ENCODE peak calls at places on chromosome 1, in seven cellular contexts. One of them, this sample, is unnamed.
A peak's percentile ranks its signal among the peaks of the same experiment; 100 is the strongest.

GRCh38 chr1:66237722-66238479 is 296.1 kb upstream of the SGIP1 start:
- DNase-seq in IMR-90: peak; percentile 21
- DNase-seq in Peyer's patch: no peak
- DNase-seq in AG10803: no peak
- DNase-seq in nephron progenitor cell: no peak
- DNase-seq in fibroblast of the aortic adventitia: no peak
- DNase-seq in SK-N-SH: no peak
- DNase-seq in this sample: no peak

GRCh38 chr1:79322511-79323027 is 316.0 kb upstream of the ADGRL4 start:
- DNase-seq in IMR-90: peak; percentile 50
- DNase-seq in Peyer's patch: no peak
- DNase-seq in AG10803: peak; percentile 20
- DNase-seq in nephron progenitor cell: no peak
- DNase-seq in fibroblast of the aortic adventitia: peak; percentile 46
- DNase-seq in SK-N-SH: no peak
- DNase-seq in this sample: no peak

GRCh38 chr1:87155648-87156047 is 173.0 kb upstream of the LMO4 start:
- DNase-seq in IMR-90: no peak
- DNase-seq in Peyer's patch: no peak
- DNase-seq in AG10803: no peak
- DNase-seq in nephron progenitor cell: no peak
- DNase-seq in fibroblast of the aortic adventitia: no peak
- DNase-seq in SK-N-SH: peak; percentile 26
- DNase-seq in this sample: no peak

GRCh38 chr1:114235956-114236355 is 82.3 kb upstream of the SYT6 start:
- DNase-seq in IMR-90: no peak
- DNase-seq in Peyer's patch: no peak
- DNase-seq in AG10803: no peak
- DNase-seq in nephron progenitor cell: no peak
- DNase-seq in fibroblast of the aortic adventitia: no peak
- DNase-seq in SK-N-SH: no peak
- DNase-seq in this sample: no peak

GRCh38 chr1:156090138-156090821 is 8.0 kb upstream of the MEX3A start:
- DNase-seq in IMR-90: no peak
- DNase-seq in Peyer's patch: no peak
- DNase-seq in AG10803: no peak
- DNase-seq in nephron progenitor cell: no peak
- DNase-seq in fibroblast of the aortic adventitia: no peak
- DNase-seq in SK-N-SH: no peak
- DNase-seq in this sample: no peak

GRCh38 chr1:243393093-243393492 is 137.3 kb downstream of the SDCCAG8 start:
- DNase-seq in IMR-90: no peak
- DNase-seq in Peyer's patch: no peak
- DNase-seq in AG10803: no peak
- DNase-seq in nephron progenitor cell: no peak
- DNase-seq in fibroblast of the aortic adventitia: no peak
- DNase-seq in SK-N-SH: peak; percentile 4
- DNase-seq in this sample: no peak

GRCh38 chr1:99146129-99146848 is 118.0 kb upstream of the PLPPR4 start:
- DNase-seq in IMR-90: no peak
- DNase-seq in Peyer's patch: no peak
- DNase-seq in AG10803: no peak
- DNase-seq in nephron progenitor cell: no peak
- DNase-seq in fibroblast of the aortic adventitia: no peak
- DNase-seq in SK-N-SH: no peak
- DNase-seq in this sample: no peak

GRCh38 chr1:3170566-3171453 is 101.8 kb downstream of the PRDM16 start:
- DNase-seq in IMR-90: no peak
- DNase-seq in Peyer's patch: peak; percentile 69
- DNase-seq in AG10803: peak; percentile 23
- DNase-seq in nephron progenitor cell: peak; percentile 60
- DNase-seq in fibroblast of the aortic adventitia: peak; percentile 52
- DNase-seq in SK-N-SH: peak; percentile 89
- DNase-seq in this sample: no peak

GRCh38 chr1:45752441-45753052 is 2.1 kb upstream of the IPP start:
- DNase-seq in IMR-90: peak; percentile 46
- DNase-seq in Peyer's patch: no peak
- DNase-seq in AG10803: peak; percentile 53
- DNase-seq in nephron progenitor cell: no peak
- DNase-seq in fibroblast of the aortic adventitia: peak; percentile 37
- DNase-seq in SK-N-SH: no peak
- DNase-seq in this sample: no peak

GRCh38 chr1:45713711-45714110 is 25.7 kb downstream of the TMEM69 start:
- DNase-seq in IMR-90: no peak
- DNase-seq in Peyer's patch: no peak
- DNase-seq in AG10803: no peak
- DNase-seq in nephron progenitor cell: no peak
- DNase-seq in fibroblast of the aortic adventitia: no peak
- DNase-seq in SK-N-SH: no peak
- DNase-seq in this sample: no peak

GRCh38 chr1:41980872-41981653 is 62.3 kb upstream of the HIVEP3 start:
- DNase-seq in IMR-90: no peak
- DNase-seq in Peyer's patch: no peak
- DNase-seq in AG10803: peak; percentile 11
- DNase-seq in nephron progenitor cell: no peak
- DNase-seq in fibroblast of the aortic adventitia: no peak
- DNase-seq in SK-N-SH: no peak
- DNase-seq in this sample: no peak

GRCh38 chr1:205610036-205610435 is 21.8 kb downstream of the ELK4 start:
- DNase-seq in IMR-90: peak; percentile 72
- DNase-seq in Peyer's patch: no peak
- DNase-seq in AG10803: peak; percentile 27
- DNase-seq in nephron progenitor cell: no peak
- DNase-seq in fibroblast of the aortic adventitia: peak; percentile 49
- DNase-seq in SK-N-SH: no peak
- DNase-seq in this sample: no peak

GRCh38 chr1:220077887-220078286 is 11.7 kb downstream of the BPNT1 start:
- DNase-seq in IMR-90: no peak
- DNase-seq in Peyer's patch: no peak
- DNase-seq in AG10803: no peak
- DNase-seq in nephron progenitor cell: no peak
- DNase-seq in fibroblast of the aortic adventitia: no peak
- DNase-seq in SK-N-SH: no peak
- DNase-seq in this sample: no peak

GRCh38 chr1:224211262-224211962 is 28.4 kb downstream of the DEGS1 start:
- DNase-seq in IMR-90: peak; percentile 87
- DNase-seq in Peyer's patch: no peak
- DNase-seq in AG10803: peak; percentile 65
- DNase-seq in nephron progenitor cell: no peak
- DNase-seq in fibroblast of the aortic adventitia: peak; percentile 86
- DNase-seq in SK-N-SH: peak; percentile 62
- DNase-seq in this sample: no peak

GRCh38 chr1:20359451-20360330 is 69.0 kb downstream of the VWA5B1 start:
- DNase-seq in IMR-90: no peak
- DNase-seq in Peyer's patch: no peak
- DNase-seq in AG10803: no peak
- DNase-seq in nephron progenitor cell: no peak
- DNase-seq in fibroblast of the aortic adventitia: no peak
- DNase-seq in SK-N-SH: no peak
- DNase-seq in this sample: no peak

GRCh38 chr1:21626921-21627339 is 42.2 kb downstream of the RAP1GAP start:
- DNase-seq in IMR-90: no peak
- DNase-seq in Peyer's patch: no peak
- DNase-seq in AG10803: no peak
- DNase-seq in nephron progenitor cell: no peak
- DNase-seq in fibroblast of the aortic adventitia: no peak
- DNase-seq in SK-N-SH: no peak
- DNase-seq in this sample: no peak

GRCh38 chr1:212920895-212921294 is 29.4 kb upstream of the VASH2 start:
- DNase-seq in IMR-90: no peak
- DNase-seq in Peyer's patch: no peak
- DNase-seq in AG10803: no peak
- DNase-seq in nephron progenitor cell: no peak
- DNase-seq in fibroblast of the aortic adventitia: no peak
- DNase-seq in SK-N-SH: no peak
- DNase-seq in this sample: no peak

GRCh38 chr1:111603979-111604378 is 15.6 kb upstream of the RAP1A start:
- DNase-seq in IMR-90: no peak
- DNase-seq in Peyer's patch: no peak
- DNase-seq in AG10803: no peak
- DNase-seq in nephron progenitor cell: no peak
- DNase-seq in fibroblast of the aortic adventitia: no peak
- DNase-seq in SK-N-SH: no peak
- DNase-seq in this sample: no peak

GRCh38 chr1:9061949-9062555 is 7.4 kb downstream of the SLC2A5 start:
- DNase-seq in IMR-90: no peak
- DNase-seq in Peyer's patch: no peak
- DNase-seq in AG10803: no peak
- DNase-seq in nephron progenitor cell: no peak
- DNase-seq in fibroblast of the aortic adventitia: no peak
- DNase-seq in SK-N-SH: no peak
- DNase-seq in this sample: no peak

GRCh38 chr1:16971330-16972209 is 8.8 kb downstream of the MFAP2 start:
- DNase-seq in IMR-90: no peak
- DNase-seq in Peyer's patch: no peak
- DNase-seq in AG10803: no peak
- DNase-seq in nephron progenitor cell: peak; percentile 45
- DNase-seq in fibroblast of the aortic adventitia: peak; percentile 43
- DNase-seq in SK-N-SH: no peak
- DNase-seq in this sample: no peak

GRCh38 chr1:245680395-245680794 is 525.6 kb downstream of the KIF26B start:
- DNase-seq in IMR-90: no peak
- DNase-seq in Peyer's patch: no peak
- DNase-seq in AG10803: no peak
- DNase-seq in nephron progenitor cell: no peak
- DNase-seq in fibroblast of the aortic adventitia: no peak
- DNase-seq in SK-N-SH: no peak
- DNase-seq in this sample: no peak

GRCh38 chr1:84387480-84388163 is 10.7 kb upstream of the DNASE2B start:
- DNase-seq in IMR-90: no peak
- DNase-seq in Peyer's patch: no peak
- DNase-seq in AG10803: no peak
- DNase-seq in nephron progenitor cell: no peak
- DNase-seq in fibroblast of the aortic adventitia: no peak
- DNase-seq in SK-N-SH: no peak
- DNase-seq in this sample: no peak

GRCh38 chr1:207218512-207219352 is 102.7 kb upstream of the CD55 start:
- DNase-seq in IMR-90: no peak
- DNase-seq in Peyer's patch: no peak
- DNase-seq in AG10803: no peak
- DNase-seq in nephron progenitor cell: no peak
- DNase-seq in fibroblast of the aortic adventitia: no peak
- DNase-seq in SK-N-SH: no peak
- DNase-seq in this sample: no peak

GRCh38 chr1:35706846-35707245 is 11.8 kb downstream of the C1orf216 start:
- DNase-seq in IMR-90: no peak
- DNase-seq in Peyer's patch: no peak
- DNase-seq in AG10803: no peak
- DNase-seq in nephron progenitor cell: no peak
- DNase-seq in fibroblast of the aortic adventitia: no peak
- DNase-seq in SK-N-SH: no peak
- DNase-seq in this sample: no peak

GRCh38 chr1:35707253-35708178 is 11.2 kb downstream of the C1orf216 start:
- DNase-seq in IMR-90: no peak
- DNase-seq in Peyer's patch: peak; percentile 70
- DNase-seq in AG10803: no peak
- DNase-seq in nephron progenitor cell: peak; percentile 78
- DNase-seq in fibroblast of the aortic adventitia: no peak
- DNase-seq in SK-N-SH: peak; percentile 92
- DNase-seq in this sample: peak; percentile 64

GRCh38 chr1:35708179-35708891 is 10.3 kb downstream of the C1orf216 start:
- DNase-seq in IMR-90: no peak
- DNase-seq in Peyer's patch: no peak
- DNase-seq in AG10803: no peak
- DNase-seq in nephron progenitor cell: no peak
- DNase-seq in fibroblast of the aortic adventitia: no peak
- DNase-seq in SK-N-SH: peak; percentile 83
- DNase-seq in this sample: peak; percentile 29

DNA sequence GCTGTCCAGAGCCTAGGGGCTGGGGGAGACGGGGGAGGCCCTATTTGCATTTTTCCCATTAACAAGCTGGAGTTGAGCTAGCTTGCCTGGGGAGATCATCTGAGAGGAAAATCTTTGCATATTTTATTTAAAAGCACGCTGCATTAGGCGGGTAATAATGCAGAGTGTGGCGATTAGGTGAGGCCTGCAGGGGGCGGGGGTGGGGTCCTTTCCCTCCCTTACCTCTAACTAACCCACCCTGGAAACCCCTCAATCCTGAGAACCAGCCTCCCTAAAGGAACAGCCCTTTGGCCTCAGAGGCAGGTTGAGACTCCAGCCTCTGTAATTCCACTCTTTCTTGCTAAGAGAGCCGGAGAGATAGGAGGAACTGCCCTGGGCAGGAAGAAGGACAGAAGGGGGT is 16.1 kb downstream of the C1orf216 start:
- DNase-seq in IMR-90: no peak
- DNase-seq in Peyer's patch: no peak
- DNase-seq in AG10803: no peak
- DNase-seq in nephron progenitor cell: no peak
- DNase-seq in fibroblast of the aortic adventitia: no peak
- DNase-seq in SK-N-SH: no peak
- DNase-seq in this sample: no peak
- TF ChIP-seq CTCF in IMR-90: no peak
- TF ChIP-seq CTCF in Peyer's patch: no peak
- TF ChIP-seq CTCF in AG10803: no peak
- TF ChIP-seq CTCF in nephron progenitor cell: no peak
- TF ChIP-seq CTCF in fibroblast of the aortic adventitia: no peak
- TF ChIP-seq CTCF in SK-N-SH: no peak
- TF ChIP-seq CTCF in this sample: peak; percentile 11

GRCh38 chr1:15869413-15869812 is 21.9 kb downstream of the SPEN start:
- DNase-seq in IMR-90: no peak
- DNase-seq in Peyer's patch: no peak
- DNase-seq in AG10803: no peak
- DNase-seq in nephron progenitor cell: no peak
- DNase-seq in fibroblast of the aortic adventitia: no peak
- DNase-seq in SK-N-SH: no peak
- DNase-seq in this sample: no peak
- TF ChIP-seq CTCF in IMR-90: no peak
- TF ChIP-seq CTCF in Peyer's patch: no peak
- TF ChIP-seq CTCF in AG10803: no peak
- TF ChIP-seq CTCF in nephron progenitor cell: no peak
- TF ChIP-seq CTCF in fibroblast of the aortic adventitia: no peak
- TF ChIP-seq CTCF in SK-N-SH: no peak
- TF ChIP-seq CTCF in this sample: no peak

GRCh38 chr1:93608188-93609109 is 73.2 kb downstream of the BCAR3 start:
- DNase-seq in IMR-90: peak; percentile 31
- DNase-seq in Peyer's patch: no peak
- DNase-seq in AG10803: no peak
- DNase-seq in nephron progenitor cell: no peak
- DNase-seq in fibroblast of the aortic adventitia: peak; percentile 78
- DNase-seq in SK-N-SH: peak; percentile 79
- DNase-seq in this sample: no peak
- TF ChIP-seq CTCF in IMR-90: no peak
- TF ChIP-seq CTCF in Peyer's patch: no peak
- TF ChIP-seq CTCF in AG10803: peak; percentile 19
- TF ChIP-seq CTCF in nephron progenitor cell: no peak
- TF ChIP-seq CTCF in fibroblast of the aortic adventitia: no peak
- TF ChIP-seq CTCF in SK-N-SH: peak; percentile 36
- TF ChIP-seq CTCF in this sample: no peak

DNA sequence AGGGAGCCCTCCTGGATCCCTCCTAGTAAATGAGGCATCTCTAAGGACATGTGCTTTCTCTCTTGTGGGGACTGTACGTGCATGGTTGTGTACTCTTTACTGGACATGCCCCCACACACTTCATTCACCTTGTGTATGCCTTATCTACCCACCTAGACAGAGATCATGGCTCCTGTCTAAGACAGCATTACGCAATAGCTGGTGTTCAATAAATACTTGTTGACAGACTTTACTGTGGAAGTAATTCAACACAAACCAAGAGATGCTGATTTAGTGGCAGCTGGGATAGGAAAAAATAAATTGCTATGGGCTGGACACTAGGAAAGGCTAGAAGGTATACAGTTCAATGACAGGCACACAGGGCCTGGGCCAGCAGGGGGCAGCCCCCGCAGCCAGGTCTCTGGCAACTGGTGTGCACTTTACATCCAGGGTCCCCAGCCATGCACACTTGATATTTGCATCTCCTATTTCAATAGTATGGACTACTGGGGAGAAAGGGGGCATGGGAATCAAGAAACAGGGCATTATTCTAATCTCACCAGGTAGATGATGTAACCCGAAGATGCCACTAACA is 24.2 kb downstream of the TRABD2B start:
- DNase-seq in IMR-90: no peak
- DNase-seq in Peyer's patch: no peak
- DNase-seq in AG10803: no peak
- DNase-seq in nephron progenitor cell: peak; percentile 40
- DNase-seq in fibroblast of the aortic adventitia: no peak
- DNase-seq in SK-N-SH: peak; percentile 51
- DNase-seq in this sample: no peak
- TF ChIP-seq CTCF in IMR-90: no peak
- TF ChIP-seq CTCF in Peyer's patch: peak; percentile 31
- TF ChIP-seq CTCF in AG10803: peak; percentile 10
- TF ChIP-seq CTCF in nephron progenitor cell: peak; percentile 52
- TF ChIP-seq CTCF in fibroblast of the aortic adventitia: no peak
- TF ChIP-seq CTCF in SK-N-SH: peak; percentile 48
- TF ChIP-seq CTCF in this sample: peak; percentile 65

This sample was measured in progenitor cell of endocrine pancreas.